ENCODE peak calls at places on chromosomes 2 and 18, in ten cellular contexts. D is activated CD8-positive, alpha-beta T cell treated with anti-CD3 and anti-CD28 coated beads for 36 hours; M is choroid plexus epithelial cell; Q is B cell; K is H1; H is left ventricle myocardium inferior; E is sigmoid colon; A is spleen; J is cardiac fibroblast; S is thyroid gland. F is an unnamed sample.

GRCh38 chr2:224984641-224985040 is 57.6 kb downstream of the DOCK10 start:
- DNase-seq in D (peak), M (no peak), Q (no peak), K (no peak), H (no peak), E (no peak), A (no peak), J (no peak), S (no peak), F (no peak)

GRCh38 chr2:201781583-201782051 is 884 bp upstream of the ALS2 start:
- DNase-seq in D (peak), M (peak), Q (peak), K (peak), H (no peak), E (peak), A (no peak), J (peak), S (peak), F (peak)

GRCh38 chr2:128291161-128291843 is 27.4 kb downstream of the HS6ST1 start:
- DNase-seq in D (no peak), M (no peak), Q (no peak), K (no peak), H (no peak), E (no peak), A (peak), J (no peak), S (no peak), F (no peak)

GRCh38 chr2:73291093-73291460 is 2.3 kb downstream of the EGR4 start:
- DNase-seq in D (peak), M (peak), Q (peak), K (peak), H (no peak), E (no peak), A (peak), J (peak), S (peak), F (peak)

GRCh38 chr18:3983351-3983969 is 471.6 kb downstream of the DLGAP1 start:
- DNase-seq in D (no peak), M (no peak), Q (no peak), K (no peak), H (no peak), E (no peak), A (no peak), J (peak), S (no peak), F (no peak)

GRCh38 chr2:204027105-204027504 is 90.5 kb downstream of the ICOS start:
- DNase-seq in D (peak), M (peak), Q (no peak), K (no peak), H (no peak), E (no peak), A (no peak), J (no peak), S (no peak), F (peak)

GRCh38 chr2:190781604-190782198 is 98.9 kb upstream of the GLS start:
- DNase-seq in D (peak), M (peak), Q (peak), K (no peak), H (no peak), E (peak), A (no peak), J (peak), S (peak), F (peak)

GRCh38 chr2:55838653-55839052 is 84.9 kb downstream of the EFEMP1 start:
- DNase-seq in D (no peak), M (no peak), Q (no peak), K (no peak), H (no peak), E (no peak), A (no peak), J (no peak), S (no peak), F (no peak)

GRCh38 chr2:118061135-118061955 is 26.9 kb upstream of the INSIG2 start:
- DNase-seq in D (peak), M (peak), Q (no peak), K (no peak), H (no peak), E (no peak), A (no peak), J (peak), S (no peak), F (peak)

GRCh38 chr2:172436889-172437288 is 9.5 kb downstream of the ITGA6 start:
- DNase-seq in D (no peak), M (no peak), Q (no peak), K (no peak), H (no peak), E (no peak), A (no peak), J (no peak), S (no peak), F (no peak)

GRCh38 chr2:177772529-177772928 is 300.0 kb downstream of the PDE11A start:
- DNase-seq in D (peak), M (peak), Q (peak), K (no peak), H (no peak), E (no peak), A (no peak), J (peak), S (no peak), F (peak)

GRCh38 chr18:30920757-30921156 is 121.8 kb downstream of the DSC3 start:
- DNase-seq in D (no peak), M (no peak), Q (no peak), K (no peak), H (no peak), E (no peak), A (no peak), J (no peak), S (no peak), F (no peak)

GRCh38 chr2:227862741-227863588 is 8.5 kb upstream of the DAW1 start:
- DNase-seq in D (no peak), M (peak), Q (no peak), K (peak), H (no peak), E (no peak), A (no peak), J (peak), S (no peak), F (no peak)

GRCh38 chr2:176297067-176297466 is 27.8 kb downstream of the MTX2 start:
- DNase-seq in D (no peak), M (no peak), Q (no peak), K (no peak), H (no peak), E (no peak), A (no peak), J (no peak), S (no peak), F (no peak)

GRCh38 chr2:96326564-96326963 is 1.4 kb downstream of the ITPRIPL1 start:
- DNase-seq in D (no peak), M (no peak), Q (no peak), K (no peak), H (no peak), E (peak), A (no peak), J (no peak), S (no peak), F (no peak)

GRCh38 chr2:209380278-209380677 is 43.6 kb upstream of the MAP2 start:
- DNase-seq in D (no peak), M (no peak), Q (no peak), K (no peak), H (no peak), E (no peak), A (no peak), J (no peak), S (no peak), F (no peak)

GRCh38 chr2:95063401-95063958 is 38.0 kb downstream of the MAL start:
- DNase-seq in D (no peak), M (no peak), Q (peak), K (no peak), H (no peak), E (peak), A (peak), J (no peak), S (no peak), F (peak)

GRCh38 chr2:46915281-46915810 is at the start of gene MCFD2:
- DNase-seq in D (no peak), M (peak), Q (no peak), K (no peak), H (peak), E (peak), A (peak), J (peak), S (peak), F (no peak)

GRCh38 chr2:156455366-156455975 is 19.3 kb downstream of the GPD2 start:
- DNase-seq in D (no peak), M (peak), Q (no peak), K (no peak), H (no peak), E (no peak), A (no peak), J (no peak), S (no peak), F (no peak)

GRCh38 chr2:100029460-100029859 is 112.9 kb downstream of the AFF3 start:
- DNase-seq in D (no peak), M (no peak), Q (no peak), K (no peak), H (no peak), E (no peak), A (no peak), J (no peak), S (no peak), F (no peak)

GRCh38 chr2:158990397-158991209 is 22.2 kb downstream of the TANC1 start:
- DNase-seq in D (no peak), M (peak), Q (no peak), K (no peak), H (no peak), E (no peak), A (no peak), J (peak), S (no peak), F (no peak)

GRCh38 chr2:191629001-191629453 is 48.9 kb upstream of the NABP1 start:
- DNase-seq in D (no peak), M (no peak), Q (no peak), K (no peak), H (no peak), E (no peak), A (no peak), J (no peak), S (no peak), F (no peak)

GRCh38 chr2:98446850-98447249 is 2.2 kb downstream of the INPP4A start:
- DNase-seq in D (no peak), M (no peak), Q (no peak), K (no peak), H (no peak), E (no peak), A (no peak), J (no peak), S (peak), F (no peak)

GRCh38 chr2:75456111-75456510 is 104.6 kb downstream of the EVA1A start:
- DNase-seq in D (no peak), M (no peak), Q (no peak), K (no peak), H (no peak), E (no peak), A (no peak), J (no peak), S (no peak), F (no peak)

GRCh38 chr2:96485751-96486643 is 19.2 kb downstream of the NEURL3 start:
- DNase-seq in D (peak), M (peak), Q (peak), K (peak), H (peak), E (peak), A (peak), J (peak), S (peak), F (peak)

GRCh38 chr2:167550448-167550847 is 662.2 kb downstream of the XIRP2 start:
- DNase-seq in D (no peak), M (peak), Q (no peak), K (no peak), H (no peak), E (no peak), A (no peak), J (peak), S (no peak), F (peak)

GRCh38 chr2:95049961-95050360 is 24.5 kb downstream of the MAL start:
- DNase-seq in D (no peak), M (no peak), Q (no peak), K (no peak), H (no peak), E (peak), A (peak), J (no peak), S (no peak), F (no peak)

GRCh38 chr2:39424951-39425350 is 12.1 kb downstream of the MAP4K3 start:
- DNase-seq in D (no peak), M (no peak), Q (no peak), K (no peak), H (no peak), E (no peak), A (no peak), J (no peak), S (no peak), F (no peak)

GRCh38 chr18:29361843-29362242 is 1184.9 kb upstream of the CDH2 start:
- DNase-seq in D (no peak), M (no peak), Q (no peak), K (peak), H (no peak), E (no peak), A (no peak), J (no peak), S (no peak), F (no peak)

GRCh38 chr2:20049631-20050030 is 1.8 kb downstream of the LAPTM4A start:
- DNase-seq in D (no peak), M (peak), Q (no peak), K (no peak), H (no peak), E (no peak), A (no peak), J (peak), S (no peak), F (no peak)

GRCh38 chr2:182018218-182018617 is 32.6 kb downstream of the PPP1R1C start:
- DNase-seq in D (no peak), M (peak), Q (no peak), K (no peak), H (no peak), E (no peak), A (no peak), J (peak), S (no peak), F (no peak)

GRCh38 chr2:214742119-214742518 is 67.4 kb downstream of the BARD1 start:
- DNase-seq in D (no peak), M (no peak), Q (no peak), K (no peak), H (no peak), E (no peak), A (no peak), J (no peak), S (no peak), F (no peak)

GRCh38 chr2:134988994-134989605 is 58.1 kb downstream of the MAP3K19 start:
- DNase-seq in D (no peak), M (peak), Q (no peak), K (no peak), H (no peak), E (no peak), A (no peak), J (peak), S (no peak), F (peak)

GRCh38 chr2:236359426-236359825 is 95.2 kb upstream of the ASB18 start:
- DNase-seq in D (no peak), M (no peak), Q (no peak), K (peak), H (no peak), E (no peak), A (peak), J (no peak), S (no peak), F (no peak)

GRCh38 chr2:217218269-217219140 is 358.6 kb upstream of the TNP1 start:
- DNase-seq in D (no peak), M (peak), Q (no peak), K (no peak), H (no peak), E (no peak), A (no peak), J (peak), S (no peak), F (peak)

GRCh38 chr2:221896505-221897151 is 324.5 kb upstream of the EPHA4 start:
- DNase-seq in D (no peak), M (no peak), Q (no peak), K (no peak), H (peak), E (no peak), A (no peak), J (peak), S (peak), F (no peak)

GRCh38 chr18:79394438-79395307 is 1.1 kb upstream of the NFATC1 start:
- DNase-seq in D (peak), M (no peak), Q (peak), K (peak), H (no peak), E (peak), A (peak), J (peak), S (no peak), F (peak)

GRCh38 chr18:10785798-10786197 is 260.0 kb downstream of the NAPG start:
- DNase-seq in D (no peak), M (no peak), Q (no peak), K (no peak), H (no peak), E (no peak), A (no peak), J (no peak), S (no peak), F (no peak)

GRCh38 chr18:10783941-10784340 is 258.1 kb downstream of the NAPG start:
- DNase-seq in D (no peak), M (no peak), Q (no peak), K (no peak), H (no peak), E (no peak), A (no peak), J (no peak), S (no peak), F (no peak)

GRCh38 chr18:10787293-10787901 is 261.6 kb downstream of the NAPG start:
- DNase-seq in D (peak), M (peak), Q (peak), K (peak), H (peak), E (peak), A (peak), J (peak), S (peak), F (peak)

GRCh38 chr18:10784596-10785202 is 258.9 kb downstream of the NAPG start:
- DNase-seq in D (no peak), M (no peak), Q (no peak), K (no peak), H (no peak), E (no peak), A (no peak), J (no peak), S (no peak), F (no peak)
- TF ChIP-seq CTCF in D (no peak), M (no peak), Q (no peak), K (no peak), H (no peak), E (no peak), A (no peak), J (no peak), S (no peak), F (no peak)

DNA sequence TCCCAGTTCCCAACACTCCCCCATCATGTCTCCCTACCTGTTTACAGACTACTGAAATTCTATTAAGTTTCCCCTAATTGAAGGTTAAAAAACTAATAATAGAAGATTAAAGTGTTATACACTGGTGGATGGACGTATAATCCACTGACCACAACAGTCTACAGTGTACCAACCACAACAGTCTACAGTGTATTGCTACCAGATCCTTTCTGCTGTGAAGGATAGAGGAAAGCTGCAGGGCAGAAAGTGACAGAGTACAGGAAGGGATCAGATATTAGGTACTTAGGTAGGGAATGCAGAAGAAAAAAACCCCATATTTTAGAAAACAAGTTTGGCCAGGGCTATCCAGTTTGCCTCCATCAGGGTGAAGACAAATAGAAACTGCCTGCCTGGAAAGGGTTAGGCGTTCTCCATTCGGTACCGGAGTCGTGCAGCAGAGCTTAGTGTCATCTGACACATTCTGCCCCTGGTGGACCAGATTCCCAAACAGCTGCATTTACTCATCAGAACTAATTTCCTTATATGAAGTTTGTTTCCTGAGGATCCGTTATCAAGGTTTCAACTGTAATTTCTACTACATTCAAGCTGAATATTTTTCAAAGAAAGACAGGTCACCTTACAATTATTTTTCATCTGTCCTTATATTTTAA is 49.9 kb downstream of the KLF7 start:
- DNase-seq in D (no peak), M (peak), Q (no peak), K (no peak), H (peak), E (peak), A (no peak), J (peak), S (no peak), F (no peak)
- TF ChIP-seq CTCF in D (no peak), M (peak), Q (no peak), K (no peak), H (peak), E (no peak), A (no peak), J (peak), S (no peak), F (no peak)

DNA sequence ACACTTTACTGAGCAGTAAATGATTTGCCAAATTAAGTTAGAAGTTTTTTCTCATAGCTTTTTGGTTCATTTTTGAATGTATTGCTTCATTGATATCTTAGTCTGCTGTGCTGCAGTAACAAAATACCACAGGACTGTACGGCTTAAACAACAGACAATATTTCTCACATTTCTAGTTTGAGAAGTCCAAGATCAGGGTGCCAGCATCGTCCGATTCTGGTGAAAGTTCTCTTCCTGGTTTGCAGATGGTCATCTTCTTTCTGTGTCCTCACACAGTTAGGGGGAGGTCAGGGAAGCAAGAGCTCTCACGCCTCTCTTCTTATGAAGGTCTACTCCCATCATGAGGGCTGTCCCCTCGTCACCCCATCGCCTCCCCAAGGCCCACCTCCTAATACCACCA is 325.4 kb downstream of the PTPRM start:
- DNase-seq in D (no peak), M (no peak), Q (no peak), K (no peak), H (no peak), E (no peak), A (no peak), J (no peak), S (no peak), F (no peak)
- TF ChIP-seq CTCF in D (no peak), M (no peak), Q (no peak), K (no peak), H (no peak), E (no peak), A (no peak), J (no peak), S (no peak), F (no peak)

DNA sequence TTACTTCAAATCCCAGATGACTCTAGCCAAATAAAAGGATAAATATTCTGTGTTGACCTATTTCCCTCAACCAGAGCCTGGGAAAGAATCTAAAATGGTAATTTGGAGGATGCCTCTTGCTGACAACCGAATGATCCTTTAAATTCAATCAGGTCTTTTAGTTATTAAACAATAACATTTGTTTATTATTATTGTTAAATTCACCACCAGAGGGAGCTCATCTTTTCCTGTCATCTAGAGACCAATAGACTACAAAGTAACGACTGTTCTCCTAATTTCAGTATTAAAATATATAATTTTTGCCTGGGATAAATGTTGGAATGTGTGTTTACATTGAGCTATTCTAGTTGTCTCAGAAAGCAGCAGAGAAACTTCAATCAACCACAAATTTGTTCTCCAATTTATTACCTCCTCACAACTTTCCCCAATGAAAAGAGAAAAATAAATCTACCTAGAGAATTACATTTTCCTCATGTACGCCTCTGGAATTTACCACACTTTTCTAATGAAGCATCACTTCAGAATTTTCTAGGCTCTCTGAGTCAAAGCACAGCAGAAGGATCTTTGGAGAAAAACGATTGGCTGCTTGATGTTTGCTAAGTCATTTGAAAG is 142.7 kb downstream of the SCG2 start:
- DNase-seq in D (no peak), M (peak), Q (no peak), K (no peak), H (no peak), E (no peak), A (no peak), J (peak), S (no peak), F (no peak)
- TF ChIP-seq CTCF in D (peak), M (peak), Q (peak), K (no peak), H (peak), E (no peak), A (no peak), J (peak), S (peak), F (peak)

GRCh38 chr18:74493689-74494088 is 2.5 kb upstream of the CNDP2 start:
- DNase-seq in D (peak), M (peak), Q (peak), K (peak), H (no peak), E (no peak), A (no peak), J (peak), S (peak), F (peak)
- TF ChIP-seq CTCF in D (peak), M (peak), Q (peak), K (peak), H (peak), E (no peak), A (peak), J (peak), S (peak), F (peak)

GRCh38 chr18:11398625-11399024 is 210.8 kb upstream of the SLC35G4 start:
- DNase-seq in D (no peak), M (peak), Q (no peak), K (no peak), H (no peak), E (no peak), A (no peak), J (peak), S (no peak), F (no peak)
- TF ChIP-seq CTCF in D (no peak), M (peak), Q (no peak), K (no peak), H (no peak), E (no peak), A (no peak), J (no peak), S (no peak), F (no peak)